ENCODE peak calls at places on chromosomes 6 and 20, in eight cellular contexts. G is aorta; Y is effector memory CD4-positive, alpha-beta T cell; H is neural progenitor cell; K is endodermal cell; O is mammary epithelial cell; D is Panc1; X is breast epithelium. R is an unnamed sample.
A peak's percentile ranks its signal among the peaks of the same experiment; 100 is the strongest.

GRCh38 chr6:167847936-167848335 is 21.2 kb downstream of the AFDN start:
- DNase-seq in G (no peak), Y (no peak), H (no peak), K (no peak), O (no peak), D (no peak), X (no peak), R (no peak)

GRCh38 chr6:99491159-99491558 is 24.1 kb downstream of the USP45 start:
- DNase-seq in G (no peak), Y (no peak), H (no peak), K (no peak), O (no peak), D (no peak), X (no peak), R (no peak)

GRCh38 chr6:159742165-159742564 is 14.9 kb downstream of the WTAP start:
- DNase-seq in G (no peak), Y (no peak), H (no peak), K (no peak), O (no peak), D (no peak), X (no peak), R (no peak)

GRCh38 chr6:44094403-44095242 is 32.6 kb downstream of the MRPL14 start:
- DNase-seq in G (no peak), Y (no peak), H (no peak), K (no peak), O (no peak), D (no peak), X (no peak), R (no peak)

GRCh38 chr6:124772733-124773319 is 189.4 kb upstream of the RNF217 start:
- DNase-seq in G (no peak), Y (no peak), H (no peak), K (no peak), O (no peak), D (no peak), X (no peak), R (no peak)

GRCh38 chr6:126539022-126539421 is 199.1 kb downstream of the CENPW start:
- DNase-seq in G (no peak), Y (no peak), H (no peak), K (no peak), O (peak; percentile 71), D (peak; percentile 42), X (no peak), R (no peak)

GRCh38 chr20:47125553-47126373 is 230.7 kb downstream of the ZMYND8 start:
- DNase-seq in G (no peak), Y (no peak), H (peak; percentile 79), K (peak; percentile 56), O (peak; percentile 94), D (no peak), X (peak; percentile 70), R (no peak)

GRCh38 chr6:25006565-25007001 is 70.8 kb upstream of the RIPOR2 start:
- DNase-seq in G (no peak), Y (no peak), H (no peak), K (no peak), O (peak; percentile 77), D (no peak), X (peak; percentile 94), R (peak; percentile 82)

GRCh38 chr20:8782804-8783203 is 286.1 kb upstream of the PLCB4 start:
- DNase-seq in G (no peak), Y (no peak), H (no peak), K (no peak), O (no peak), D (no peak), X (no peak), R (no peak)

GRCh38 chr6:162165479-162165878 is 562.1 kb downstream of the PRKN start:
- DNase-seq in G (no peak), Y (no peak), H (no peak), K (no peak), O (no peak), D (no peak), X (no peak), R (no peak)

GRCh38 chr6:163608060-163608752 is 193.7 kb downstream of the QKI start:
- DNase-seq in G (no peak), Y (no peak), H (no peak), K (peak; percentile 32), O (no peak), D (no peak), X (no peak), R (no peak)

GRCh38 chr6:135182993-135183531 is 2.0 kb downstream of the MYB start:
- DNase-seq in G (peak; percentile 74), Y (peak; percentile 56), H (peak; percentile 52), K (no peak), O (peak; percentile 29), D (no peak), X (no peak), R (peak; percentile 70)

GRCh38 chr20:46036370-46036769 is 7.4 kb downstream of the SLC12A5 start:
- DNase-seq in G (no peak), Y (no peak), H (no peak), K (no peak), O (no peak), D (no peak), X (no peak), R (no peak)

GRCh38 chr6:37514840-37515239 is 15.1 kb upstream of the CCDC167 start:
- DNase-seq in G (no peak), Y (no peak), H (no peak), K (no peak), O (no peak), D (no peak), X (no peak), R (no peak)

GRCh38 chr6:77502966-77503365 is 39.7 kb upstream of the HTR1B start:
- DNase-seq in G (no peak), Y (no peak), H (no peak), K (no peak), O (peak; percentile 94), D (no peak), X (peak; percentile 20), R (no peak)

GRCh38 chr6:167573461-167574215 is 248.8 kb downstream of the TTLL2 start:
- DNase-seq in G (no peak), Y (no peak), H (no peak), K (peak; percentile 35), O (no peak), D (no peak), X (no peak), R (no peak)

GRCh38 chr20:54123587-54124180 is 50.1 kb downstream of the CYP24A1 start:
- DNase-seq in G (no peak), Y (no peak), H (peak; percentile 5), K (peak; percentile 97), O (peak; percentile 100), D (no peak), X (peak; percentile 91), R (peak; percentile 86)

GRCh38 chr6:28081486-28081751 is 1.1 kb downstream of the ZNF165 start:
- DNase-seq in G (no peak), Y (peak; percentile 23), H (no peak), K (no peak), O (no peak), D (no peak), X (no peak), R (no peak)

GRCh38 chr20:10519361-10520048 is 84.4 kb downstream of the SLX4IP start:
- DNase-seq in G (no peak), Y (no peak), H (no peak), K (no peak), O (peak; percentile 70), D (no peak), X (no peak), R (no peak)
- H3K4me1 ChIP-seq in G (no peaks in the 10 kb centered on the region), Y (no peaks in the 10 kb centered on the region), H (peaks cover 33% of the 10 kb centered on the region), K (no peaks in the 10 kb centered on the region), O (peaks cover 48% of the 10 kb centered on the region), D (peaks cover 20% of the 10 kb centered on the region), X (no peaks in the 10 kb centered on the region), R (peaks cover 3% of the 10 kb centered on the region)

DNA sequence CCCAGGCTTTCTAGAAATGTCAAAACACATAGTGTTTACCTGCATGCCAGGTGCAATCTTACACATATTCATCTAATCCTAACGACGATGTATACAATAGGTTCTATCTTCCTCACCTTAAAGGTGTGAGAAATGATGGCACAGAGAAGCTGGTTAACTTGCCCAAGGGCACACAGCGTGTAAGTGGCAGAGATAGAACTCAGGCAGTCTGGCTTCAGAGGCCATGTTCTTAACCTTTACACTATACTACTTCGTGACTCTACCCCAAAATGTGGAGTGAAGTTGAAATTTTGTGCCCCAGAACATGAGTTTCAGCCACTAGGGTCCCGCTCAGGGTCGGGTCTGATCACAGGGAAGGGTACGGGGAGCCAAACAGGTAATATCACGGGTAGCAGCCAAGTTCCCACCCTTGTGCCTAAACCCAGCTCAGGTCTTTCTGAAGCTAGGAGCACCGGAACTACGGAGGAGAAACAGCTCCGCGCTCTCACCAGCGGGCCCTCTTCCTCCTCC is 523 bp downstream of the VPS52 start:
- DNase-seq in G (no peak), Y (no peak), H (no peak), K (no peak), O (no peak), D (no peak), X (no peak), R (no peak)
- H3K4me1 ChIP-seq in G (no peaks in the 10 kb centered on the region), Y (peaks cover 29% of the 10 kb centered on the region), H (peaks cover 36% of the 10 kb centered on the region), K (peaks cover 3% of the 10 kb centered on the region), O (peaks cover 34% of the 10 kb centered on the region), D (peaks cover 24% of the 10 kb centered on the region), X (no peaks in the 10 kb centered on the region), R (peaks cover 36% of the 10 kb centered on the region)

GRCh38 chr20:19785173-19785799 is 27.2 kb downstream of the RIN2 start:
- DNase-seq in G (no peak), Y (no peak), H (no peak), K (no peak), O (peak; percentile 21), D (no peak), X (no peak), R (no peak)

GRCh38 chr20:19784511-19785172 is 26.6 kb downstream of the RIN2 start:
- DNase-seq in G (no peak), Y (peak; percentile 3), H (peak; percentile 81), K (peak; percentile 70), O (peak; percentile 82), D (peak; percentile 74), X (peak; percentile 40), R (peak; percentile 83)

GRCh38 chr20:19785886-19786285 is 27.8 kb downstream of the RIN2 start:
- DNase-seq in G (no peak), Y (no peak), H (no peak), K (no peak), O (no peak), D (no peak), X (no peak), R (no peak)

GRCh38 chr20:19782669-19783068 is 24.6 kb downstream of the RIN2 start:
- DNase-seq in G (no peak), Y (no peak), H (no peak), K (no peak), O (no peak), D (no peak), X (no peak), R (no peak)

DNA sequence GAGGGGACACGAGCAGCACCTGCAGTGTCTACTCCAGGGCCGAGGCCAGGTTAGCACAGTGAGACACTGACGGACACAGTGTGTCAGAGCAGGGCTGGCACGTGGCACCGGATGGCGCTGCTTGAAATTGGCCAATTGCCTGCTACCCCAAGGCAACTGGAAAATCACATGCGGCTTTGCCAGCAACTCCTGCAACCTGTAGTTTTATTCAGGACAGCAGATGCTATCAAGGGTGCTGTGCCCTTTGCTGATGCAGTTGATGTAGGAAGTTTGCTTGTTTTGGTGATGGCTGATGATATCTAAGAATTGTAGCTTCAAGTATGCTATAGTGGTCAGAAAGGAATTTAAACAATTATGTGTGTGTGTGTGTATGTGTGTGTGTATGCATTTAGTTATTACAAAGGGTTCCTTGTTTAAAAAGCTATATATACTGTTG is 25.9 kb downstream of the RIN2 start:
- DNase-seq in G (no peak), Y (no peak), H (no peak), K (no peak), O (peak; percentile 74), D (no peak), X (peak; percentile 63), R (peak; percentile 79)
- H3K4me1 ChIP-seq in G (no peaks in the 10 kb centered on the region), Y (no peaks in the 10 kb centered on the region), H (peaks cover 23% of the 10 kb centered on the region), K (peaks cover 2% of the 10 kb centered on the region), O (peaks cover 50% of the 10 kb centered on the region), D (peaks cover 42% of the 10 kb centered on the region), X (peaks cover 9% of the 10 kb centered on the region), R (peaks cover 36% of the 10 kb centered on the region)

GRCh38 chr6:141758430-141758829 is 374.3 kb upstream of the GJE1 start:
- DNase-seq in G (no peak), Y (no peak), H (no peak), K (no peak), O (no peak), D (no peak), X (no peak), R (no peak)
- H3K4me1 ChIP-seq in G (no peaks in the 10 kb centered on the region), Y (no peaks in the 10 kb centered on the region), H (no peaks in the 10 kb centered on the region), K (no peaks in the 10 kb centered on the region), O (no peaks in the 10 kb centered on the region), D (no peaks in the 10 kb centered on the region), X (no peaks in the 10 kb centered on the region), R (no peaks in the 10 kb centered on the region)